ENCODE peak calls at places on chromosomes 3 and 15, in seven cellular contexts. One of them, this sample, is unnamed.

GRCh38 chr3:30227571-30228301 is 378.7 kb upstream of the TGFBR2 start:
- DNase-seq in uterus: no peak
- DNase-seq in T-cell: no peak
- DNase-seq in AML-193: peak; percentile 98
- DNase-seq in cardiac muscle cell: peak; percentile 96
- DNase-seq in activated T-cell treated with anti-CD3 and anti-CD28 coated beads for 1 hour: no peak
- DNase-seq in A549: peak; percentile 93
- DNase-seq in this sample: no peak

GRCh38 chr15:27645672-27646071 is 453.4 kb downstream of the OCA2 start:
- DNase-seq in uterus: no peak
- DNase-seq in T-cell: no peak
- DNase-seq in AML-193: no peak
- DNase-seq in cardiac muscle cell: no peak
- DNase-seq in activated T-cell treated with anti-CD3 and anti-CD28 coated beads for 1 hour: no peak
- DNase-seq in A549: no peak
- DNase-seq in this sample: no peak

GRCh38 chr3:179021119-179021903 is 50.3 kb downstream of the ZMAT3 start:
- DNase-seq in uterus: no peak
- DNase-seq in T-cell: no peak
- DNase-seq in AML-193: no peak
- DNase-seq in cardiac muscle cell: no peak
- DNase-seq in activated T-cell treated with anti-CD3 and anti-CD28 coated beads for 1 hour: no peak
- DNase-seq in A549: no peak
- DNase-seq in this sample: no peak

GRCh38 chr3:55128201-55128870 is 200.5 kb upstream of the LRTM1 start:
- DNase-seq in uterus: peak; percentile 70
- DNase-seq in T-cell: no peak
- DNase-seq in AML-193: no peak
- DNase-seq in cardiac muscle cell: peak; percentile 63
- DNase-seq in activated T-cell treated with anti-CD3 and anti-CD28 coated beads for 1 hour: no peak
- DNase-seq in A549: no peak
- DNase-seq in this sample: peak; percentile 87

GRCh38 chr15:62403164-62403809 is 238.2 kb upstream of the C2CD4B start:
- DNase-seq in uterus: no peak
- DNase-seq in T-cell: no peak
- DNase-seq in AML-193: no peak
- DNase-seq in cardiac muscle cell: peak; percentile 75
- DNase-seq in activated T-cell treated with anti-CD3 and anti-CD28 coated beads for 1 hour: no peak
- DNase-seq in A549: peak; percentile 15
- DNase-seq in this sample: no peak

GRCh38 chr3:194756460-194757355 is 71.0 kb downstream of the FAM43A start:
- DNase-seq in uterus: peak; percentile 25
- DNase-seq in T-cell: no peak
- DNase-seq in AML-193: no peak
- DNase-seq in cardiac muscle cell: no peak
- DNase-seq in activated T-cell treated with anti-CD3 and anti-CD28 coated beads for 1 hour: no peak
- DNase-seq in A549: no peak
- DNase-seq in this sample: no peak

GRCh38 chr15:89138999-89139612 is 50.9 kb downstream of the ABHD2 start:
- DNase-seq in uterus: no peak
- DNase-seq in T-cell: no peak
- DNase-seq in AML-193: no peak
- DNase-seq in cardiac muscle cell: no peak
- DNase-seq in activated T-cell treated with anti-CD3 and anti-CD28 coated beads for 1 hour: no peak
- DNase-seq in A549: no peak
- DNase-seq in this sample: no peak

GRCh38 chr3:57079221-57079831 is 18.9 kb downstream of the SPATA12 start:
- DNase-seq in uterus: peak; percentile 31
- DNase-seq in T-cell: no peak
- DNase-seq in AML-193: no peak
- DNase-seq in cardiac muscle cell: peak; percentile 45
- DNase-seq in activated T-cell treated with anti-CD3 and anti-CD28 coated beads for 1 hour: no peak
- DNase-seq in A549: peak; percentile 46
- DNase-seq in this sample: peak; percentile 68

GRCh38 chr3:102896851-102897621 is 462.2 kb downstream of the ZPLD1 start:
- DNase-seq in uterus: no peak
- DNase-seq in T-cell: no peak
- DNase-seq in AML-193: no peak
- DNase-seq in cardiac muscle cell: no peak
- DNase-seq in activated T-cell treated with anti-CD3 and anti-CD28 coated beads for 1 hour: no peak
- DNase-seq in A549: no peak
- DNase-seq in this sample: no peak

GRCh38 chr3:35413483-35413882 is 225.8 kb upstream of the ARPP21 start:
- DNase-seq in uterus: no peak
- DNase-seq in T-cell: no peak
- DNase-seq in AML-193: no peak
- DNase-seq in cardiac muscle cell: no peak
- DNase-seq in activated T-cell treated with anti-CD3 and anti-CD28 coated beads for 1 hour: no peak
- DNase-seq in A549: no peak
- DNase-seq in this sample: no peak

GRCh38 chr3:184511741-184512140 is 49.8 kb upstream of the EPHB3 start:
- DNase-seq in uterus: no peak
- DNase-seq in T-cell: no peak
- DNase-seq in AML-193: no peak
- DNase-seq in cardiac muscle cell: no peak
- DNase-seq in activated T-cell treated with anti-CD3 and anti-CD28 coated beads for 1 hour: no peak
- DNase-seq in A549: no peak
- DNase-seq in this sample: no peak

GRCh38 chr15:60389261-60390077 is 8.3 kb downstream of the ANXA2 start:
- DNase-seq in uterus: no peak
- DNase-seq in T-cell: peak; percentile 28
- DNase-seq in AML-193: no peak
- DNase-seq in cardiac muscle cell: no peak
- DNase-seq in activated T-cell treated with anti-CD3 and anti-CD28 coated beads for 1 hour: no peak
- DNase-seq in A549: no peak
- DNase-seq in this sample: no peak